ENCODE peak calls at places on chromosome 19, in nine cellular contexts. S is fibroblast of lung, U is cardiac fibroblast, A is AG09309, K is AG04449, J is BJ, F is astrocyte of the spinal cord, T is kidney epithelial cell, X is stomach. M is an unnamed sample.

GRCh38 chr19:11090264-11091032 is 1.2 kb downstream of the LDLR start:
- DNase-seq in S (peak), U (peak), A (peak), K (peak), J (peak), F (peak), T (peak), X (peak), M (peak)

GRCh38 chr19:9958451-9958850 is 22.1 kb upstream of the OLFM2 start:
- DNase-seq in S (peak), U (peak), A (peak), K (peak), J (peak), F (peak), T (no peak), X (no peak), M (peak)

GRCh38 chr19:40192758-40193586 is 1.7 kb downstream of the MAP3K10 start:
- DNase-seq in S (no peak), U (no peak), A (no peak), K (no peak), J (no peak), F (no peak), T (no peak), X (no peak), M (no peak)

GRCh38 chr19:40165362-40165937 is 25.8 kb upstream of the MAP3K10 start:
- DNase-seq in S (peak), U (peak), A (no peak), K (no peak), J (no peak), F (peak), T (no peak), X (peak), M (peak)

GRCh38 chr19:49856574-49857021 is 5.6 kb downstream of the PTOV1 start:
- DNase-seq in S (no peak), U (no peak), A (no peak), K (no peak), J (no peak), F (no peak), T (no peak), X (no peak), M (no peak)

GRCh38 chr19:10260141-10260584 is 8.1 kb downstream of the MRPL4 start:
- DNase-seq in S (no peak), U (no peak), A (no peak), K (no peak), J (no peak), F (no peak), T (no peak), X (peak), M (no peak)

GRCh38 chr19:1748703-1749341 is 4.5 kb upstream of the ONECUT3 start:
- DNase-seq in S (no peak), U (no peak), A (no peak), K (no peak), J (no peak), F (no peak), T (no peak), X (no peak), M (no peak)

GRCh38 chr19:40567040-40567749 is 9.5 kb upstream of the SHKBP1 start:
- DNase-seq in S (no peak), U (no peak), A (no peak), K (no peak), J (no peak), F (no peak), T (no peak), X (no peak), M (no peak)

GRCh38 chr19:54469496-54469934 is 3.6 kb downstream of the CDC42EP5 start:
- DNase-seq in S (no peak), U (no peak), A (no peak), K (no peak), J (no peak), F (no peak), T (no peak), X (peak), M (no peak)

GRCh38 chr19:13154241-13154778 is 4.1 kb downstream of the IER2 start:
- DNase-seq in S (peak), U (peak), A (peak), K (no peak), J (peak), F (peak), T (no peak), X (peak), M (peak)

GRCh38 chr19:3493651-3494050 is 6.8 kb downstream of the DOHH start:
- DNase-seq in S (no peak), U (no peak), A (no peak), K (no peak), J (no peak), F (no peak), T (no peak), X (no peak), M (no peak)
- H3K4me3 ChIP-seq in S (no peak), U (no peak), A (no peak), K (no peak), J (no peak), F (no peak), T (no peak), X (no peak), M (no peak)

GRCh38 chr19:51346742-51347141 is 4.8 kb upstream of the VSIG10L start:
- DNase-seq in S (no peak), U (no peak), A (no peak), K (no peak), J (no peak), F (no peak), T (no peak), X (no peak), M (no peak)
- TF ChIP-seq CTCF in S (no peak), U (no peak), A (no peak), K (no peak), J (no peak), F (no peak), T (no peak), X (no peak), M (no peak)

DNA sequence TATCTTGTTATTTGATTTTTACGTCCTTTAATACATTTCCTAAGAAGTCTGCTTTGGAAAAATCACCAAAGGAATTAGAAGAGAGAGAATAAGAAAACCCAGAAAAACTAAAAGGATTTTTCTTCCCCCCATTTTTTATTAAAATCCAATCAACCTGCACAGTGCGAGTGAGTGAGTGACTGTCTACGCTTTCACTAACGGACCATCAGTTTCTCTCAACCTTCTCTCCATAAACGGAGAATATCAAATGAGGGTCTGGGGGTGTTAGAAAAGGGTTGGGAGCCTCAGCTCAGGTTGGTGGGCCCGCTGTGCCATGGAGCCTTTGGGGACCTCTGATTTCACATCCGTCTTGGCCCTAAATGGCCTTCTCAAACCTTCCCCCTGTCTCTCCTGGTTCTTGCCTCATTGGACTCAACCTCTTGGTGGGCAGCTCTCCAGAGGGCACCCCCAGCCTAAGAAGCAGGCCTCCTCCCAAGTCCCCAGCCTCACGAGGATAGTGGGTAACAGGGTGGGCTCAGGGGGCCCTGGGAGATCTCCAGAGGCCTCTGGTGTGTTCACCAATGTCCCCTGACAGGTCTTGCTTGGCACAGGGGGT is 764 bp upstream of the LRP3 start:
- DNase-seq in S (no peak), U (no peak), A (no peak), K (no peak), J (no peak), F (no peak), T (no peak), X (no peak), M (no peak)
- H3K4me3 ChIP-seq in S (no peak), U (no peak), A (no peak), K (peak), J (peak), F (no peak), T (no peak), X (no peak), M (peak)

GRCh38 chr19:2927032-2927430 is 17.7 kb downstream of the ZNF77 start:
- DNase-seq in S (no peak), U (no peak), A (no peak), K (no peak), J (no peak), F (no peak), T (no peak), X (no peak), M (no peak)

GRCh38 chr19:2926341-2927031 is 18.3 kb downstream of the ZNF77 start:
- DNase-seq in S (no peak), U (no peak), A (no peak), K (no peak), J (no peak), F (no peak), T (no peak), X (no peak), M (no peak)

GRCh38 chr19:2923510-2923909 is 21.3 kb downstream of the ZNF77 start:
- DNase-seq in S (peak), U (peak), A (peak), K (no peak), J (peak), F (peak), T (no peak), X (no peak), M (peak)

GRCh38 chr19:2917275-2918184 is 16.8 kb downstream of the ZNF57 start:
- DNase-seq in S (no peak), U (no peak), A (no peak), K (no peak), J (no peak), F (no peak), T (no peak), X (no peak), M (no peak)

DNA sequence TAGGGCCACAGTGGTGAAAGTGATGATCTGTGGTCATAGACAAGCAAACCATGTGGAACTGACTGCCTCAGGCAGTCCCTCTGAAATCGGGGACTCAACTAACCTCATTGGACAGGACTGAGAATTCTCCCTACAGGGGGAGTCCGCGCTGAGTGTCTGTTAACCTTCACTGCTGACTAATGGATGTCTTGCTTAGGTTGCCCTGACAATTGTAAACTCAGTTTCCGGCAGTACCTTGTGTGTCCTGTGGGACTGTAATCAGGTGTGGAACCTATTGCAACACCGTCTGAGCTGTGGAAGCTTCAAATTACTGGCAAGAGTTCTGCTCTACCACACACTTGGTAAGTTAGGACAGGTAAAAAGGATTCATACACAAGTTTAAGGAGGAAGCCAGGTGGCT is 21.8 kb downstream of the ZNF77 start:
- DNase-seq in S (no peak), U (peak), A (no peak), K (no peak), J (no peak), F (no peak), T (no peak), X (no peak), M (peak)
- TF ChIP-seq CTCF in S (no peak), U (no peak), A (no peak), K (no peak), J (peak), F (no peak), T (no peak), X (no peak), M (no peak)

GRCh38 chr19:48728882-48729645 is 9.5 kb upstream of the MAMSTR start:
- DNase-seq in S (no peak), U (no peak), A (no peak), K (no peak), J (no peak), F (no peak), T (no peak), X (no peak), M (peak)
- H3K4me3 ChIP-seq in S (no peak), U (peak), A (no peak), K (no peak), J (no peak), F (no peak), T (no peak), X (peak), M (peak)

GRCh38 chr19:38071647-38072046 is 152.4 kb downstream of the DPF1 start:
- DNase-seq in S (no peak), U (no peak), A (no peak), K (no peak), J (no peak), F (no peak), T (no peak), X (no peak), M (no peak)

GRCh38 chr19:38076337-38076736 is 147.7 kb downstream of the DPF1 start:
- DNase-seq in S (no peak), U (no peak), A (no peak), K (no peak), J (no peak), F (no peak), T (no peak), X (no peak), M (no peak)

GRCh38 chr19:38070573-38070972 is 153.4 kb downstream of the DPF1 start:
- DNase-seq in S (peak), U (peak), A (peak), K (no peak), J (no peak), F (peak), T (peak), X (no peak), M (peak)

GRCh38 chr19:38072776-38073411 is 151.1 kb downstream of the DPF1 start:
- DNase-seq in S (peak), U (no peak), A (no peak), K (no peak), J (no peak), F (peak), T (no peak), X (no peak), M (peak)

DNA sequence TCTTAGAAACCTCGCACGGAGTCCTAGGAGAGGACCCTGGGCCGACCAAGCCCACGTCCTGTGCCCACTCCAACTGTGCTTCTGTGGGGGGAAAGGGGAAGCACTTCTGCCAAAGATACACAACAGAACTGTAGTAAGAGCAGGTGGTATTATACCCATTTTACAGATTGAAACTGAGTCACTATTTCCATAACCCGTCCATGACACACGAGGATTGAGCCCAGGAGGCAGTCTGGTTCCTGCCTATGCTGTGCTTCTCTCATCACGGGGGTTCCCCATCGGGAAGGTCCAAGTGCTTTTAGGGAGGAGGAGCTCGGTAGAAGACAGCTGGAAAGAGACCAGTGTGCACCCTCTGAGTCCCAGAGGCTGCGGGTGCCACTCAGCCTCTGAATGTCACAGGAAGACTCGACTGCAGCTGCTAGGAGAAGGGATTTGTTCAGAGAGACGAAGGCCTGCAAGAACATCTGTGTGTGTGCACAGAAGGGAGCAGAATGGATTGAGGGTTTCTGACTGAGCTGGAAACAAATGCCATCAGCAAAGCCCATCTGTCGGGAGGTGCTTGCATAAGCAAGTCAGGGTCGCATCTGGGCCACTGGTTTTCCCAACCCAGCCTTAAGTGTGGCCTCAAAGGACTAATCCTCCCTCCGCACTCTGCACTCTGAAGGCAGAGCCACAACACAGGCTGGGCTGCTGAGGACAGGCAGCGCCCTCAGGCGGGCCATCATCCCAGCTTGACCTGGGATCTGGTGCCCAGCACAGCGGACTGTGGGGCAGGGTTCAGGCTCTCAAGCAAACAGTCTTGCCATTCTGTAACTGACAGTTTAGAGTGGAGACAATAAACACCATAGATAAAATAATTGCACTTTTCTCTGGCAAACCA is 150.0 kb downstream of the DPF1 start:
- DNase-seq in S (peak), U (no peak), A (no peak), K (no peak), J (no peak), F (no peak), T (no peak), X (no peak), M (no peak)
- TF ChIP-seq CTCF in S (no peak), U (no peak), A (no peak), K (peak), J (peak), F (no peak), T (no peak), X (no peak), M (no peak)

GRCh38 chr19:36894849-36895383 is 21.2 kb downstream of the ZNF829 start:
- DNase-seq in S (no peak), U (no peak), A (no peak), K (no peak), J (no peak), F (no peak), T (no peak), X (no peak), M (no peak)

DNA sequence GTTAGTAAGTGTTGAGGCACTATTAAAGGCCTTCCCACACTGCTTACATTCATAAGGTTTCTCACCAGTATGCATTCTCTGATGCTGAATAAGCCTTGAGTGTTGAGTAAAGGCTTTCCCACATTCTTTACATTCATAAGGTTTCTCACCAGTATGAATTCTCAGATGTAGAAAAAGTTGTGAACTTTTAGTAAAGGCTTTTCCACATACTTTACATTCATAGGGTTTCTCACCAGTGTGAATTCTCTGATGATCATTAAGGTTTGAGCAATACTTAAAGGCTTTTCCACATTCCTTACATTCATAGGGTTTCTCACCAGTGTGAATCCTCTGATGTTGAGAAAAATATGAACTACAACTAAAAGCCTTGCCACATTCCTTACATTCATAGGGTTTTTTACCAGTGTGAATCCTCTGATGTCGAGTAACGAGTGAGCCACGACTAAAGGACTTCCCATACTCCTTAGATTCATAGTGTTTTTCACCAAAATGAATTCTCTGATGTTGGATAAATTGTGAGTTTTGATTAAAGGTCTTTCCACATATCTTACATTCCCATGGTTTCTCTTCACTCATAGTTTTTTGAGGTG is 24.2 kb downstream of the ZNF829 start:
- DNase-seq in S (no peak), U (no peak), A (no peak), K (no peak), J (no peak), F (no peak), T (no peak), X (no peak), M (no peak)
- H3K4me3 ChIP-seq in S (no peak), U (no peak), A (no peak), K (no peak), J (no peak), F (no peak), T (no peak), X (no peak), M (no peak)

DNA sequence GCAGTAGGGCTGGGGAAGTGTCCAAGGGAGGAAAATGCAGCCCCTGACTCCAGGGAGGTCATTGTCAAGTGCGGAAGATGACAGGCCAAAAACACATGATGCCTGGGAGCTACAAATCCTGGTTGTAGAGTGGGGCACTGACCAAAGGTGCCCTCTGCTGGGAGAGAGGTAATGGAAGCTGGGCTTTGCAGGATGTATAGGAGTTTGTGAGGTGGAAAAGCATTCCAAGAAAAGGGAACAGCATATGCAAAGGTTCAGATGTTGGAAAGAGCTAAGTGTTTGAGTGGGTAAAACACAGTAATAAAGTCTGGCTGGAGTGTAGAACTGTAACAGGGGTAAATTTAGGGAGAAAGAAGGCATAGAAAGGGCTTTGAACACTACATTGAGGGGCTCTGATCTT is 46.9 kb upstream of the PTPRS start:
- DNase-seq in S (no peak), U (no peak), A (no peak), K (no peak), J (no peak), F (no peak), T (no peak), X (no peak), M (no peak)
- TF ChIP-seq CTCF in S (no peak), U (no peak), A (no peak), K (no peak), J (no peak), F (no peak), T (no peak), X (no peak), M (no peak)